ENCODE peak calls at places on chromosome 20, in nine cellular contexts. X is MM.1S, J is Caco-2, Q is lung, G is foreskin fibroblast, R is AG10803, B is fibroblast of the aortic adventitia, T is fibroblast of lung, Z is SK-N-SH. F is an unnamed sample.

GRCh38 chr20:45053441-45054351 is 47.2 kb downstream of the KCNS1 start:
- DNase-seq in Q (no peak), T (no peak), X (no peak), G (no peak), J (no peak), Z (no peak), B (peak), R (no peak), F (no peak)

GRCh38 chr20:3003416-3003815 is 40.0 kb upstream of the GNRH2 start:
- DNase-seq in J (no peak), R (no peak), Q (no peak), X (no peak), Z (no peak), T (no peak), G (no peak), B (no peak), F (no peak)

GRCh38 chr20:52105045-52105572 is 86.5 kb downstream of the ZFP64 start:
- DNase-seq in B (peak), G (peak), Z (peak), X (no peak), J (no peak), T (peak), R (peak), Q (no peak), F (no peak)

GRCh38 chr20:53579581-53580375 is 13.9 kb downstream of the ZNF217 start:
- DNase-seq in X (no peak), J (peak), R (peak), Q (no peak), T (peak), B (peak), Z (no peak), G (peak), F (no peak)

GRCh38 chr20:23078351-23078993 is 7.7 kb downstream of the CD93 start:
- DNase-seq in J (no peak), B (peak), R (peak), Q (no peak), X (no peak), T (peak), Z (no peak), G (peak), F (no peak)

GRCh38 chr20:54194724-54195438 is 13.0 kb upstream of the PFDN4 start:
- DNase-seq in T (no peak), G (peak), B (no peak), X (no peak), R (peak), Q (no peak), Z (no peak), J (no peak), F (peak)

GRCh38 chr20:41087777-41088176 is 49.6 kb upstream of the PLCG1 start:
- DNase-seq in J (no peak), T (no peak), Z (no peak), B (no peak), G (no peak), X (no peak), Q (no peak), R (no peak), F (no peak)

GRCh38 chr20:46639587-46639986 is 11.7 kb downstream of the SLC13A3 start:
- DNase-seq in G (no peak), Q (no peak), X (no peak), Z (no peak), B (no peak), R (no peak), J (no peak), T (no peak), F (no peak)

GRCh38 chr20:19210426-19211155 is 1.9 kb upstream of the SLC24A3 start:
- DNase-seq in B (peak), Z (no peak), J (no peak), R (peak), G (peak), Q (peak), X (no peak), T (no peak), F (no peak)

GRCh38 chr20:38473353-38473795 is 731 bp downstream of the RALGAPB start:
- DNase-seq in R (peak), Q (no peak), T (peak), J (no peak), Z (no peak), X (peak), B (peak), G (peak), F (no peak)

GRCh38 chr20:24981282-24981681 is 11.3 kb downstream of the APMAP start:
- DNase-seq in R (no peak), X (no peak), Z (no peak), T (no peak), Q (no peak), G (no peak), B (no peak), J (no peak), F (no peak)

GRCh38 chr20:51768759-51769517 is 748 bp upstream of the ATP9A start:
- DNase-seq in R (no peak), B (no peak), J (no peak), T (no peak), Q (no peak), X (no peak), G (no peak), Z (no peak), F (no peak)

GRCh38 chr20:50399917-50400704 is 110.1 kb upstream of the PTPN1 start:
- DNase-seq in Q (peak), X (no peak), G (peak), J (peak), T (peak), B (no peak), R (no peak), Z (no peak), F (no peak)

GRCh38 chr20:49475292-49475691 is 7.2 kb downstream of the KCNB1 start:
- DNase-seq in Z (no peak), G (no peak), J (no peak), B (no peak), Q (no peak), T (no peak), X (no peak), R (no peak), F (no peak)

GRCh38 chr20:61073376-61073775 is 178.7 kb upstream of the CDH4 start:
- DNase-seq in R (no peak), T (no peak), X (no peak), Q (no peak), Z (no peak), G (no peak), J (no peak), B (no peak), F (no peak)

GRCh38 chr20:53829086-53829703 is 235.6 kb upstream of the ZNF217 start:
- DNase-seq in G (peak), B (peak), Q (no peak), J (no peak), X (no peak), Z (no peak), T (peak), R (peak), F (no peak)

GRCh38 chr20:39778847-39779641 is 816.9 kb downstream of the DHX35 start:
- DNase-seq in T (peak), X (no peak), R (peak), Z (no peak), B (peak), G (peak), Q (no peak), J (no peak), F (no peak)

GRCh38 chr20:38805502-38805957 is at the start of gene PPP1R16B:
- DNase-seq in X (peak), R (no peak), Z (peak), B (no peak), G (peak), Q (no peak), T (no peak), J (no peak), F (no peak)

GRCh38 chr20:49711331-49711987 is 2.2 kb downstream of the B4GALT5 start:
- DNase-seq in X (no peak), J (no peak), Q (no peak), T (no peak), G (no peak), B (no peak), R (no peak), Z (no peak), F (no peak)

GRCh38 chr20:63167026-63167917 is 48.7 kb downstream of the YTHDF1 start:
- DNase-seq in X (no peak), T (no peak), J (peak), Z (peak), Q (no peak), G (no peak), B (no peak), R (no peak), F (no peak)

GRCh38 chr20:38961530-38962043 is 557 bp upstream of the DHX35 start:
- DNase-seq in B (no peak), G (no peak), T (no peak), R (no peak), J (no peak), Q (no peak), X (peak), Z (no peak), F (no peak)

GRCh38 chr20:14924433-14924832 is 587.0 kb upstream of the FLRT3 start:
- DNase-seq in G (no peak), X (no peak), Q (no peak), J (no peak), R (no peak), T (no peak), B (no peak), Z (no peak), F (no peak)

GRCh38 chr20:19913927-19914614 is 103.1 kb upstream of the NAA20 start:
- DNase-seq in G (no peak), J (no peak), T (no peak), Q (no peak), Z (no peak), B (peak), X (no peak), R (peak), F (no peak)

GRCh38 chr20:33602826-33603590 is 59.1 kb upstream of the C20orf144 start:
- DNase-seq in X (peak), J (no peak), R (no peak), B (no peak), T (no peak), Z (no peak), G (peak), Q (no peak), F (no peak)

GRCh38 chr20:20786428-20786827 is 74.0 kb upstream of the RALGAPA2 start:
- DNase-seq in X (no peak), J (no peak), B (no peak), G (no peak), R (no peak), Z (no peak), T (no peak), Q (peak), F (no peak)

GRCh38 chr20:62132421-62132820 is 10.1 kb downstream of the LSM14B start:
- DNase-seq in B (no peak), G (no peak), Z (no peak), T (no peak), R (no peak), Q (no peak), J (no peak), X (no peak), F (no peak)
- H3K4me3 ChIP-seq in B (no peak), G (no peak), Z (no peak), T (no peak), R (no peak), Q (no peak), J (no peak), X (no peak), F (no peak)

GRCh38 chr20:35743693-35744491 is 1.8 kb upstream of the RBM39 start:
- DNase-seq in B (no peak), T (no peak), Z (no peak), J (no peak), Q (no peak), X (peak), R (no peak), G (no peak), F (no peak)
- H3K4me3 ChIP-seq in B (no peak), T (no peak), Z (no peak), J (no peak), Q (no peak), X (peak), R (no peak), G (no peak), F (no peak)

GRCh38 chr20:4637081-4637797 is 84.5 kb upstream of the PRND start:
- DNase-seq in X (no peak), R (peak), J (no peak), G (peak), T (no peak), B (peak), Q (no peak), Z (no peak), F (no peak)
- H3K4me3 ChIP-seq in X (no peak), R (no peak), J (no peak), G (no peak), T (no peak), B (no peak), Q (no peak), Z (no peak), F (no peak)

GRCh38 chr20:258269-258858 is 840 bp downstream of the DEFB132 start:
- DNase-seq in R (no peak), G (no peak), Q (peak), X (no peak), Z (no peak), J (no peak), T (no peak), B (no peak), F (no peak)
- H3K4me3 ChIP-seq in R (no peak), G (no peak), Q (no peak), X (no peak), Z (no peak), J (no peak), T (no peak), B (no peak), F (no peak)

GRCh38 chr20:32473231-32474008 is 111.7 kb downstream of the NOL4L start:
- DNase-seq in G (no peak), J (peak), B (no peak), X (no peak), R (no peak), T (no peak), Q (no peak), Z (peak), F (no peak)

GRCh38 chr20:32474967-32475819 is 109.9 kb downstream of the NOL4L start:
- DNase-seq in T (peak), X (no peak), B (peak), R (peak), Q (peak), G (peak), Z (peak), J (peak), F (no peak)

GRCh38 chr20:32474009-32474716 is 111.0 kb downstream of the NOL4L start:
- DNase-seq in Q (no peak), G (no peak), B (no peak), R (no peak), Z (peak), T (no peak), X (no peak), J (no peak), F (no peak)

GRCh38 chr20:32472581-32473207 is 112.4 kb downstream of the NOL4L start:
- DNase-seq in R (no peak), J (no peak), Q (no peak), B (no peak), X (no peak), Z (no peak), G (no peak), T (no peak), F (no peak)

GRCh38 chr20:32474717-32474966 is 110.5 kb downstream of the NOL4L start:
- DNase-seq in G (no peak), X (no peak), R (no peak), Q (no peak), T (no peak), B (no peak), Z (no peak), J (no peak), F (no peak)
- H3K4me3 ChIP-seq in G (peak), X (no peak), R (peak), Q (no peak), T (peak), B (peak), Z (peak), J (peak), F (peak)

GRCh38 chr20:58851969-58852458 is 502 bp upstream of the GNAS start:
- DNase-seq in Z (no peak), X (no peak), G (no peak), J (no peak), B (no peak), Q (no peak), R (no peak), T (no peak), F (no peak)
- H3K4me3 ChIP-seq in Z (peak), X (peak), G (peak), J (peak), B (peak), Q (no peak), R (peak), T (peak), F (peak)

GRCh38 chr20:12987261-12987660 is 21.5 kb upstream of the SPTLC3 start:
- DNase-seq in G (no peak), R (no peak), X (no peak), B (no peak), Z (no peak), T (no peak), J (no peak), Q (no peak), F (no peak)
- H3K4me3 ChIP-seq in G (no peak), R (no peak), X (no peak), B (no peak), Z (no peak), T (no peak), J (no peak), Q (no peak), F (no peak)

F was measured in vagina.